ENCODE peak calls at places on chromosomes 2 and 18, in four cellular contexts. K, U, E and Z are unnamed samples.

GRCh38 chr18:54607213-54607934 is 16.3 kb downstream of the DYNAP start:
- DNase-seq in E (peak; percentile 16), K (no peak), U (no peak), Z (peak; percentile 60)

GRCh38 chr2:45675130-45675812 is 23.8 kb downstream of the PRKCE start:
- DNase-seq in E (no peak), K (no peak), U (no peak), Z (peak; percentile 69)

GRCh38 chr2:142754182-142754581 is 123.3 kb upstream of the KYNU start:
- DNase-seq in K (no peak), U (no peak), E (peak; percentile 78), Z (no peak)

GRCh38 chr2:103959174-103960125 is 894.5 kb upstream of the POU3F3 start:
- DNase-seq in K (no peak), U (no peak), E (peak; percentile 51), Z (peak; percentile 32)

GRCh38 chr2:236943841-236944513 is 141.7 kb upstream of the COPS8 start:
- DNase-seq in E (no peak), K (no peak), U (no peak), Z (no peak)

GRCh38 chr2:101002562-101003277 is 631 bp downstream of the RPL31 start:
- DNase-seq in E (peak; percentile 23), K (peak; percentile 9), U (no peak), Z (no peak)

GRCh38 chr18:8389391-8390340 is 219.6 kb upstream of the RAB12 start:
- DNase-seq in E (peak; percentile 78), K (peak; percentile 2), U (peak; percentile 60), Z (peak; percentile 80)

GRCh38 chr2:181354626-181355025 is 102.6 kb upstream of the ITGA4 start:
- DNase-seq in E (peak; percentile 3), U (no peak), K (no peak), Z (no peak)

GRCh38 chr2:230932556-230933511 is 7.8 kb upstream of the GPR55 start:
- DNase-seq in E (no peak), K (no peak), U (no peak), Z (no peak)

GRCh38 chr18:44229693-44230108 is 451.0 kb upstream of the SETBP1 start:
- DNase-seq in U (peak; percentile 24), E (no peak), K (no peak), Z (no peak)

GRCh38 chr2:231185050-231185725 is 13.2 kb upstream of the ARMC9 start:
- DNase-seq in K (no peak), U (no peak), E (no peak), Z (no peak)

GRCh38 chr18:4172491-4172890 is 282.6 kb downstream of the DLGAP1 start:
- DNase-seq in U (no peak), K (no peak), E (no peak), Z (no peak)

GRCh38 chr2:128269358-128270305 is 49.0 kb downstream of the HS6ST1 start:
- DNase-seq in U (peak; percentile 12), E (no peak), K (no peak), Z (no peak)

GRCh38 chr18:61687317-61687716 is 205.5 kb downstream of the RNF152 start:
- DNase-seq in K (no peak), E (no peak), U (no peak), Z (no peak)